ENCODE peak calls at places on chromosome 20, in six cellular contexts. H is GM12878, C is K562, D is HepG2, L is H1, E is GM12891. Y is an unnamed sample.

GRCh38 chr20:13022401-13023170 is 13.8 kb downstream of the SPTLC3 start:
- DNase-seq in H (no peak), C (no peak), D (no peak), L (no peak), E (no peak), Y (no peak)

GRCh38 chr20:3744037-3744436 is 11.6 kb downstream of the HSPA12B start:
- DNase-seq in H (no peak), C (no peak), D (no peak), L (no peak), E (no peak), Y (no peak)

GRCh38 chr20:23362392-23363256 is 642 bp downstream of the GZF1 start:
- DNase-seq in H (no peak), C (no peak), D (peak; percentile 46), L (no peak), E (peak; percentile 39), Y (peak; percentile 41)

GRCh38 chr20:58706975-58707681 is 14.5 kb downstream of the NPEPL1 start:
- DNase-seq in H (no peak), C (no peak), D (no peak), L (no peak), E (no peak), Y (no peak)

GRCh38 chr20:50309280-50309763 is 118.7 kb downstream of the CEBPB start:
- DNase-seq in H (no peak), C (no peak), D (no peak), L (no peak), E (no peak), Y (no peak)

GRCh38 chr20:38833857-38834164 is 28.3 kb downstream of the PPP1R16B start:
- DNase-seq in H (no peak), C (no peak), D (no peak), L (no peak), E (no peak), Y (no peak)

GRCh38 chr20:542777-543368 is 717 bp downstream of the CSNK2A1 start:
- DNase-seq in H (no peak), C (peak; percentile 48), D (no peak), L (no peak), E (peak; percentile 48), Y (peak; percentile 56)

GRCh38 chr20:41047279-41047974 is 18.8 kb downstream of the TOP1 start:
- DNase-seq in H (no peak), C (peak; percentile 28), D (no peak), L (no peak), E (no peak), Y (no peak)

GRCh38 chr20:20207291-20207690 is 155.0 kb downstream of the CFAP61 start:
- DNase-seq in H (no peak), C (no peak), D (no peak), L (no peak), E (no peak), Y (no peak)

GRCh38 chr20:22585786-22586493 is 1.6 kb upstream of the FOXA2 start:
- DNase-seq in H (no peak), C (no peak), D (no peak), L (no peak), E (no peak), Y (no peak)

GRCh38 chr20:38875170-38875993 is 50.8 kb upstream of the FAM83D start:
- DNase-seq in H (peak; percentile 97), C (peak; percentile 22), D (no peak), L (no peak), E (peak; percentile 60), Y (peak; percentile 68)

GRCh38 chr20:34967421-34967820 is 11.8 kb downstream of the MYH7B start:
- DNase-seq in H (no peak), C (no peak), D (no peak), L (no peak), E (no peak), Y (no peak)

GRCh38 chr20:63411151-63411897 is 50.2 kb upstream of the CHRNA4 start:
- DNase-seq in H (no peak), C (no peak), D (no peak), L (no peak), E (no peak), Y (no peak)

GRCh38 chr20:44217342-44218092 is 6.9 kb upstream of the OSER1 start:
- DNase-seq in H (no peak), C (peak; percentile 85), D (peak; percentile 82), L (peak; percentile 66), E (no peak), Y (no peak)

GRCh38 chr20:63066506-63067265 is 59.9 kb upstream of the BHLHE23 start:
- DNase-seq in H (no peak), C (no peak), D (no peak), L (no peak), E (no peak), Y (no peak)

GRCh38 chr20:6295026-6295425 is 172.2 kb upstream of the FERMT1 start:
- DNase-seq in H (no peak), C (no peak), D (no peak), L (no peak), E (no peak), Y (no peak)

GRCh38 chr20:63635431-63636141 is 8.7 kb upstream of the GMEB2 start:
- DNase-seq in H (peak; percentile 68), C (no peak), D (no peak), L (no peak), E (no peak), Y (no peak)

GRCh38 chr20:49948809-49949507 is 12.8 kb downstream of the RNF114 start:
- DNase-seq in H (no peak), C (no peak), D (peak; percentile 68), L (no peak), E (no peak), Y (no peak)

GRCh38 chr20:10758446-10758845 is 84.6 kb upstream of the JAG1 start:
- DNase-seq in H (no peak), C (no peak), D (peak; percentile 44), L (no peak), E (no peak), Y (no peak)

GRCh38 chr20:64058536-64058935 is 4.5 kb upstream of the TCEA2 start:
- DNase-seq in H (no peak), C (no peak), D (no peak), L (no peak), E (no peak), Y (no peak)

GRCh38 chr20:54345817-54346216 is 129.6 kb upstream of the DOK5 start:
- DNase-seq in H (no peak), C (no peak), D (no peak), L (no peak), E (no peak), Y (no peak)

GRCh38 chr20:54343634-54344033 is 131.8 kb upstream of the DOK5 start:
- DNase-seq in H (no peak), C (no peak), D (no peak), L (no peak), E (no peak), Y (no peak)

GRCh38 chr20:11235058-11235457 is 561.3 kb upstream of the JAG1 start:
- DNase-seq in H (no peak), C (no peak), D (no peak), L (no peak), E (no peak), Y (no peak)

GRCh38 chr20:57513199-57513598 is 11.7 kb downstream of the CTCFL start:
- DNase-seq in H (no peak), C (no peak), D (no peak), L (no peak), E (no peak), Y (no peak)

GRCh38 chr20:57509665-57510237 is 15.2 kb downstream of the CTCFL start:
- DNase-seq in H (no peak), C (peak; percentile 45), D (peak; percentile 35), L (no peak), E (no peak), Y (no peak)

GRCh38 chr20:57514273-57514751 is 10.6 kb downstream of the CTCFL start:
- DNase-seq in H (no peak), C (peak; percentile 63), D (peak; percentile 73), L (no peak), E (peak; percentile 41), Y (no peak)

GRCh38 chr20:57508831-57509230 is 16.1 kb downstream of the CTCFL start:
- DNase-seq in H (no peak), C (no peak), D (no peak), L (no peak), E (no peak), Y (no peak)

GRCh38 chr20:57512432-57512831 is 12.5 kb downstream of the CTCFL start:
- DNase-seq in H (no peak), C (no peak), D (no peak), L (no peak), E (no peak), Y (no peak)
- TF ChIP-seq POLR2A in H (no peak), C (no peak), D (no peak), L (no peak), E (no peak), Y (no peak)

GRCh38 chr20:9270831-9271230 is 201.9 kb downstream of the PLCB4 start:
- DNase-seq in H (no peak), C (no peak), D (no peak), L (no peak), E (no peak), Y (no peak)
- TF ChIP-seq TAF1 in H (no peak), C (no peak), D (no peak), L (no peak), E (no peak), Y (no peak)

DNA sequence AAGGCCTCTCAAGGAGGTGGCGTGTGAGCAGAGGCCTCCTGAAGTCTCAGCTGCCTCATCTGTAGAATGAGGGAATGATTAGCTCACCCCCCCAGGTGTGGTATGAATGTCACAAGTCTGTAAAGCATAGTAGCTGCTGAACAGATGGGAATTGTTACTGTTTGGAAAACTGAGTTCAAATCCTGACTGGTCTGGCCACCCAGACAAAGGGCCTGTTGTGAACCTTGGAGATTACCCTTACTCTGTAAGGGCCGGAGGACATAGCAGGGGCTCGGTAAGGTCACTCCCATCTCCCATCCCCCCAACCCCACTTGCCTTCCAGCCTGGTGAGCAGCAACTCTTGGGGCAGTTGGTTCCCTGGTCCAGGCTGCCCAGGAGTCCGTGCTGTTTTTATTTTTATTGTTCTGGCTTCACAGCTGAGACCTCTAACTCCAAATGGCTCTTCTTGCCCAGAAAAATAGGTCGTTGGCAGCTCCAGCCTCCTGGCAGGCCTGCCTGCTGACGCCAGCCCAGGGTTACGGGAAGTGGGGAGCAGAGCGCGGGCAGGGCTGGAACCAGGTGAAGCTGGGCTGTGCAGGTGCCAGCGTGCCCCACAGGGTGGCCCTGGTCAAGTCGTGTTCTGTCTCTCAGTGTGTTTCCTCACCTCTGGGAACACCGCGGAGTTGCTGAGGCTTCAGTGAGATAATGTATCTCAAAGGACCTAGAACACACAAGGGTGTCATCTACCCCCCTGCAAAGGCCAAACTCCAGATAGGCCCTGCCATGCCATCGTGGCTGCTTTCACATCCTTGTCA is 4.5 kb upstream of the SIRPA start:
- DNase-seq in H (no peak), C (no peak), D (no peak), L (no peak), E (no peak), Y (no peak)
- TF ChIP-seq POLR2A in H (no peak), C (no peak), D (no peak), L (no peak), E (no peak), Y (no peak)

DNA sequence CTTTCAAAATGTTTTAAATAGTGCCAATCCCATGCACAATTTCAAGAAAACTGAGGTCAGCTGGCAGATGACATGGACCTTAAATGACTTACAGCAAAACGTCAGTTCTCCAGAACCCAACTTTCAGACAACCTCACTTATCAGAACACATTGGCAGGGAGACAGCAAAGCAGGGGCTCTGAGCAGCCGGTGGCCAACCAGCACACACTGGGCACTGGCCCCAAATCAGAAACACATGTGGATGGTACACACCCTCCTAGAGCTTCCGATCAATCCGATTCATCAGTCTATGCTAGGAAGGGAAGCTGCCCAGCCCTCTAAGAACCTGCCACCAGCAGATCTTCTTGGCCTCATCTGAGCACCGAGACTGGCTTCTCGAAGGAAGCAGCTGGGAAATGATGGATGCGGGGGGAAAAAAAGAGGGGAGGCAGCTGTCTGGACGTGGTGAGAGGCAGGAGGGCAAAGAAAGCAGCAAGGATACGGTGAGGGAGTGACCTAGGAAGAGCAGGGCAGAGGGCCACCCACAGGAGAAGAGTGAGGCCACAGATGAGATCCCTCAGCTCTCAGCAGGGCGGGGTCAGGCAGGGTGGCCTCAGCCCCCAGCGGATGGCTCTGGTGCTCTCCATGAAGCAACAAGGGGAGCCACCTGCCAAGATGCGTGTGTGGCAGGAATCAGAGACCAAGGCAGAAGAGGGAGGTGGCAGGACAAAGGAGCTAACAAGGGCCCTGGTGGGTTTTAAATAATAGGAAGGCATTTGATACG is 32.9 kb downstream of the TAF4 start:
- DNase-seq in H (no peak), C (peak; percentile 35), D (no peak), L (no peak), E (no peak), Y (no peak)
- TF ChIP-seq TAF1 in H (no peak), C (no peak), D (peak; percentile 23), L (no peak), E (no peak), Y (no peak)